ENCODE peak calls at places on chromosomes 7 and 10, in four cellular contexts. I is right lobe of liver, Z is coronary artery, V is upper lobe of right lung. B is an unnamed sample.
A peak's percentile ranks its signal among the peaks of the same experiment; 100 is the strongest.

GRCh38 chr10:13894412-13895093 is 307.8 kb downstream of the PRPF18 start:
- DNase-seq in I (no peak), Z (no peak), V (no peak), B (peak; percentile 51)

GRCh38 chr7:577971-578370 is 58.3 kb upstream of the PDGFA start:
- DNase-seq in I (no peak), Z (no peak), V (no peak), B (no peak)

GRCh38 chr10:71363936-71364335 is 32.8 kb upstream of the CDH23 start:
- DNase-seq in I (no peak), Z (no peak), V (no peak), B (no peak)

GRCh38 chr7:143042159-143042820 is 9.9 kb upstream of the OR6V1 start:
- DNase-seq in I (no peak), Z (no peak), V (no peak), B (no peak)

GRCh38 chr10:119025336-119025735 is 4.2 kb upstream of the NANOS1 start:
- DNase-seq in I (peak; percentile 55), Z (peak; percentile 83), V (peak; percentile 94), B (peak; percentile 79)

GRCh38 chr7:71604818-71605414 is 473.0 kb downstream of the GALNT17 start:
- DNase-seq in I (no peak), Z (no peak), V (no peak), B (no peak)

GRCh38 chr7:79124331-79124730 is 329.1 kb downstream of the MAGI2 start:
- DNase-seq in I (no peak), Z (no peak), V (no peak), B (no peak)

GRCh38 chr10:48390933-48391845 is 84.7 kb downstream of the MAPK8 start:
- DNase-seq in I (no peak), Z (no peak), V (no peak), B (no peak)

GRCh38 chr10:122419016-122419415 is 35.4 kb upstream of the ARMS2 start:
- DNase-seq in I (no peak), Z (no peak), V (no peak), B (no peak)

GRCh38 chr7:1367501-1367900 is 91.8 kb downstream of the MICALL2 start:
- DNase-seq in I (no peak), Z (no peak), V (no peak), B (no peak)

GRCh38 chr7:140752533-140752932 is 56.0 kb downstream of the NDUFB2 start:
- DNase-seq in I (no peak), Z (no peak), V (no peak), B (no peak)

GRCh38 chr7:1666779-1667565 is 3.1 kb upstream of the ELFN1 start:
- DNase-seq in I (peak; percentile 55), Z (peak; percentile 68), V (peak; percentile 65), B (no peak)

GRCh38 chr7:122301858-122302745 is 2.4 kb downstream of the FEZF1 start:
- DNase-seq in I (no peak), Z (no peak), V (no peak), B (no peak)

GRCh38 chr7:122299624-122299934 is 5.0 kb downstream of the FEZF1 start:
- DNase-seq in I (no peak), Z (no peak), V (no peak), B (no peak)

GRCh38 chr7:122299935-122300606 is 4.5 kb downstream of the FEZF1 start:
- DNase-seq in I (no peak), Z (no peak), V (no peak), B (no peak)

GRCh38 chr7:122301291-122301690 is 3.3 kb downstream of the FEZF1 start:
- DNase-seq in I (no peak), Z (no peak), V (no peak), B (no peak)

DNA sequence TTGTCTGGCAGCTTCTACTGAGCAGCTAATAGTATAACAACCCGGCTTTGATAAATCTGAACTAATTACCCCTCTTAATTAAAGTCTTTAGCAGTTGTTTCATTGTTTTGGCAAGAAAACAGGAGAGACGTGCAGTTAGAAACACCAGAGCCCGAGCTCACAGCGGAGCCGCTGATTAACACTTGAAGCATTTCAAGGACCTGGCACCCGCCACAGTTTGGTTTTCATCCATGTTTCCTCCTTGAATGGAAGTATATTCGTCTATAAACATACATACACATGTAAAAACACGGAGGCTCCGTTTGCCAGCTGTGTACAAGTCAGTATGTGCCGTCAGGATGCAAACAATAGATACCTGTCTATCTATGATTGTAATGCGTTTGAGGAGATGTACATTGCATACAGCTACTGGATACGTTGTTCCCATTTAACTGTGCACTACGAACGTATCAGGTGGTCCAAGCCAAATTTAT is 3.9 kb downstream of the FEZF1 start:
- DNase-seq in I (no peak), Z (no peak), V (no peak), B (no peak)
- H3K4me3 ChIP-seq in I (no peak overlapping the region), Z (peak overlapping the region; percentile 30), V (no peak overlapping the region), B (peak overlapping the region; percentile 2)

DNA sequence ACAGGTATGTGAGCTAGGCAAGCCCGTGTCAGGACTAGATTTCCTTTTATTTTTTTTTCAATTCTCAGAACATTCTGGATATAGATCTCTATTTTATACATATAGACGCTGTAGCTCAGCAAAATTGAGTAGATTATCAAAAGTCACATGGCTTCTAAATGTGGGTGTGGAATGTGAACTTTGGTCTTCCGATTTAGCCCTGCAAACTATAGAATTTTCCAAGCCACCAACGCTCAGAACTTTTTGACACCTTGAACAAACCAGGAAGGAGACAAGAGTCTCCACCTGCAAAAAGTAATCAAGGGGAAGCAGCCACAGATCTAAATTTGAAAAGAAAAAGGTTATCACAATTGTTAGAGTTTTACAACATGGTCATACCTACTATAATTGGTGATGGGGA is 15.8 kb upstream of the FFAR4 start:
- DNase-seq in I (no peak), Z (no peak), V (no peak), B (no peak)
- H3K4me3 ChIP-seq in I (no peak overlapping the region), Z (no peak overlapping the region), V (no peak overlapping the region), B (no peak overlapping the region)

GRCh38 chr10:126062132-126063032 is 166.0 kb downstream of the FANK1 start:
- DNase-seq in I (no peak), Z (peak; percentile 93), V (peak; percentile 78), B (peak; percentile 74)
- H3K4me3 ChIP-seq in I (no peak overlapping the region), Z (peak overlapping the region; percentile 35), V (no peak overlapping the region), B (no peak overlapping the region)

DNA sequence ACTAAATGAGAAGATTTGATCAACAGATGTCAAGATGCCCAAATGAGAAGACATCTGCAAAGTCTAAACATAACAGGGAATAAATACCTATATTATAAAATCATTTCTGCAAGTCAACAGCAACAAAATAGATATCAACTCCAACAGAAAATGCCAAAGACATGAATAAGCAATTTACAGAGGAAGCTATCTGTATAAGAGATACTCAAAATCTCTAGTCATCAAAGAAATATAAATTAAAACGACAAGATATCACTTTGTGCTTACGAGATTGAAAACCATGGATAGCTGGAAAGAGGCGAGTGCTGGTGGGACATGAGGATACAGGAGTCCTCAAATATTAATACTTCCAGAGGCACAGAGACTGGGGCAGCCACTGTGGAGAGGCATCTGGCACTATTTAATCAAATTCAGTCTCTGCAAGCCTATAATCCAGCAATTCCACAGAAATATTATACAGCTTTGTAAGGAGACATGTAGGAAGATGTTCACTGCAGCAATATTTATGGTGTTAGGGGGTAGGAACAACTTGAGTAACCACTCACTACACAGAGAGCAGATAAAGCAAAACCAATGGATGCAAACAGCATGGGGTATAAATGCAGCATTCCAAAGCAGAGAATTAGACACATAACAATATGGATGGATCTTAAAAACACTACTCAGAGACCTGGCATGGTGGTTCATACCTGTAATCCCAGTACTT is 4.8 kb downstream of the DNMBP start:
- DNase-seq in I (no peak), Z (no peak), V (no peak), B (no peak)
- H3K4me3 ChIP-seq in I (no peak overlapping the region), Z (no peak overlapping the region), V (no peak overlapping the region), B (no peak overlapping the region)

GRCh38 chr10:116522803-116523381 is 22.8 kb upstream of the PNLIP start:
- DNase-seq in I (no peak), Z (no peak), V (no peak), B (no peak)

GRCh38 chr10:116524736-116525135 is 21.0 kb upstream of the PNLIP start:
- DNase-seq in I (no peak), Z (no peak), V (no peak), B (no peak)

GRCh38 chr10:116521424-116522305 is 24.1 kb upstream of the PNLIP start:
- DNase-seq in I (no peak), Z (no peak), V (no peak), B (no peak)

DNA sequence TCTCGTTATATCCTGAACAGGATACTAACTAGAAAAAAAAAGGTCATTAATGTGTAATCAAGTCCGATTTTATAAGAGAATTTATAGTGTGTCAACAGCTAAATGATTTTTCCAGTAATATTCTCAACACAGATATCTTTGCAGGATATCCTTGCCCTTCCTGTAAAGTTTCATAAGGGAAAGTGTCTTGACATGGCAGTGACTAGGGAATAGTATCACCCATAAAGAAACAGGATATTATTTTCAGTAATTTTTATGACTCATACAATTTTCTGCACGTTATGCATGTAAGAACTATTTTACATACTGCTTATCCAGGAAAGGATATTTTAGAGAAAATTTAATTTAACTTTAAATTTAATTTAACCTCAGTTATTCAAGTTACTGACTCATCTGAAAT is 19.5 kb upstream of the PNLIP start:
- DNase-seq in I (no peak), Z (no peak), V (no peak), B (no peak)
- H3K4me3 ChIP-seq in I (no peak overlapping the region), Z (no peak overlapping the region), V (no peak overlapping the region), B (no peak overlapping the region)

DNA sequence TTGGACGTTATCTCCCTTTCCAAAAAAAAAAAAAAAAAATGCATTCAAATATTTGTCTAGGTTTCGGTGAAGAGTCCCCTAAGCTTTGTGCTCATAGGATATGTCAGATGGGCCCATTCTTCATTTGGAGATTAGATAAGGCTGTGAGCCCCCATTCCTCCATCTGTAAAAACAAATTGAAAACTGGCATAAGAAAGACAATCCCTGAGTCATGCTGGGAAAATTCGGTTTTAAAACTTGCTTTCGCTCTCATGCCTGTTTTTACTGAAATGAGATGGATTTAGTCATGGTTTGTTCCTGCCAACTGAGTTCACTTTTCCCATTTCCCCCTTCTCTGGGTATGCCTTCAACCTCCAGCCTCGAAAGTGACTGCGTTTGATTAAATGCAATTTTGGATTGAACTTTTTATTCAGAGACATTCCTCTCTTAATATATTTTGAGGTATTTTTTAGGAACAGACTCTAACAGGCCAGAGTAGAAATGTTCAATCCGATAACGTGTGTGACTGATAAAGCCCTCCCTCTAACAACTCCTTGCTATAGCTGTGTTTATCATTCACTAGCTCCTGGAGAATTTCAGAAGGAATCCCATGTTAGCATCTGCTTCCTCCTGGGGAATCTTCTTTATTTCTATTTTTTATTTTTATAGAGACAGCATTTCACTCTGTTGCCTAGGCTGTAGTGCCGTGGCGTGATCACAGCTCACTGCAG is 190.9 kb upstream of the LYZL2 start:
- DNase-seq in I (no peak), Z (no peak), V (no peak), B (no peak)
- H3K4me3 ChIP-seq in I (no peak overlapping the region), Z (peak overlapping the region; percentile 63), V (no peak overlapping the region), B (peak overlapping the region; percentile 67)

B was measured in ascending aorta.